ENCODE peak calls at places on chromosome 1, in ten cellular contexts. O is GM19239, K is caudate nucleus, G is GM23338, U is right lobe of liver, D is NCI-H345, R is fibroblast of lung, E is epithelial cell of esophagus, A is glomerular endothelial cell, B is AML-193. H is an unnamed sample.
A peak's percentile ranks its signal among the peaks of the same experiment; 100 is the strongest.

GRCh38 chr1:227315500-227316346 is 2.6 kb downstream of the CDC42BPA start:
- DNase-seq in K (no peak), G (peak; percentile 29), D (peak; percentile 7), B (no peak), R (peak; percentile 64), A (no peak), U (peak; percentile 83), O (no peak), E (peak; percentile 67), H (no peak)

GRCh38 chr1:236608930-236609726 is 4.8 kb upstream of the HEATR1 start:
- DNase-seq in K (peak; percentile 17), G (peak; percentile 80), B (peak; percentile 33), E (peak; percentile 72), A (no peak), R (peak; percentile 25), O (no peak), D (peak; percentile 59), U (peak; percentile 56), H (no peak)

GRCh38 chr1:77228836-77229235 is 9.6 kb upstream of the PIGK start:
- DNase-seq in D (no peak), U (no peak), K (no peak), O (no peak), G (no peak), B (no peak), A (no peak), R (no peak), E (no peak), H (no peak)

GRCh38 chr1:161090617-161091016 is 1.3 kb upstream of the NECTIN4 start:
- DNase-seq in U (no peak), R (no peak), O (no peak), D (no peak), K (no peak), G (no peak), E (no peak), A (no peak), B (no peak), H (no peak)

GRCh38 chr1:225845633-225846259 is 35.8 kb downstream of the EPHX1 start:
- DNase-seq in U (peak; percentile 85), D (peak; percentile 52), O (no peak), B (peak; percentile 34), R (peak; percentile 67), E (peak; percentile 87), A (no peak), K (no peak), G (peak; percentile 97), H (no peak)

GRCh38 chr1:147890177-147890790 is 12.3 kb upstream of the GJA8 start:
- DNase-seq in B (peak; percentile 36), D (peak; percentile 80), O (peak; percentile 30), E (peak; percentile 83), R (peak; percentile 34), K (peak; percentile 2), G (peak; percentile 92), A (peak; percentile 45), U (no peak), H (peak; percentile 56)

GRCh38 chr1:210125143-210125542 is 107.5 kb upstream of the SERTAD4 start:
- DNase-seq in B (no peak), R (no peak), A (no peak), D (no peak), E (no peak), U (no peak), O (no peak), K (no peak), G (no peak), H (no peak)

GRCh38 chr1:152461544-152461943 is 47.5 kb upstream of the CRNN start:
- DNase-seq in E (peak; percentile 77), D (no peak), O (no peak), B (peak; percentile 86), U (peak; percentile 64), G (peak; percentile 84), A (peak; percentile 33), K (no peak), R (peak; percentile 36), H (no peak)

GRCh38 chr1:19452221-19452663 is 33.1 kb downstream of the CAPZB start:
- DNase-seq in A (no peak), R (peak; percentile 87), E (no peak), U (no peak), B (no peak), O (no peak), G (no peak), K (no peak), D (no peak), H (no peak)